ENCODE peak calls at places on chromosomes 1 and 21, in nine cellular contexts. F is NCI-H446 treated with DMSO at 0.1 percent for 48 hours; C is epithelial cell of esophagus; M is A172; E is ELR; K is astrocyte of the cerebellum; G is stimulated activated CD4-positive, alpha-beta T cell treated with anti-CD3 and anti-CD28 coated beads, Interleukin-2, amount 100 ng/mL, for 48 hours; A is activated CD4-positive, alpha-beta T cell treated with anti-CD3 and anti-CD28 coated beads, Interleukin-2, amount 50 U/mL, for 24 hours; I is Daoy. X is an unnamed sample.

GRCh38 chr1:201241716-201242115 is 41.6 kb upstream of the PKP1 start:
- DNase-seq in F (no peak), C (no peak), M (no peak), E (no peak), K (no peak), G (no peak), A (no peak), I (no peak), X (no peak)

GRCh38 chr1:53550201-53550741 is 91.1 kb downstream of the DMRTB1 start:
- DNase-seq in F (no peak), C (peak; percentile 10), M (no peak), E (peak; percentile 53), K (no peak), G (no peak), A (no peak), I (no peak), X (no peak)

GRCh38 chr1:109040627-109041613 is 982 bp downstream of the WDR47 start:
- DNase-seq in F (no peak), C (peak; percentile 16), M (no peak), E (peak; percentile 56), K (no peak), G (no peak), A (no peak), I (peak; percentile 62), X (peak; percentile 60)

GRCh38 chr1:39490596-39491145 is 765 bp upstream of the BMP8A start:
- DNase-seq in F (no peak), C (peak; percentile 33), M (no peak), E (no peak), K (no peak), G (no peak), A (no peak), I (no peak), X (no peak)

GRCh38 chr1:48757363-48757762 is 19.3 kb downstream of the BEND5 start:
- DNase-seq in F (no peak), C (no peak), M (no peak), E (no peak), K (no peak), G (no peak), A (no peak), I (no peak), X (no peak)

GRCh38 chr1:19359357-19359756 is 47.2 kb downstream of the SLC66A1 start:
- DNase-seq in F (no peak), C (no peak), M (no peak), E (no peak), K (no peak), G (no peak), A (no peak), I (no peak), X (no peak)

GRCh38 chr1:113917400-113918082 is 11.6 kb upstream of the HIPK1 start:
- DNase-seq in F (no peak), C (peak; percentile 95), M (no peak), E (peak; percentile 82), K (no peak), G (no peak), A (no peak), I (no peak), X (no peak)

GRCh38 chr21:34885636-34886553 is 163.2 kb downstream of the RUNX1 start:
- DNase-seq in F (no peak), C (peak; percentile 17), M (peak; percentile 47), E (peak; percentile 54), K (no peak), G (no peak), A (no peak), I (peak; percentile 41), X (no peak)

GRCh38 chr1:95957748-95958147 is 723.7 kb downstream of the RWDD3 start:
- DNase-seq in F (no peak), C (no peak), M (no peak), E (no peak), K (no peak), G (no peak), A (no peak), I (no peak), X (no peak)

GRCh38 chr21:45450741-45451740 is 46.1 kb downstream of the COL18A1 start:
- DNase-seq in F (no peak), C (no peak), M (no peak), E (no peak), K (no peak), G (no peak), A (no peak), I (no peak), X (no peak)

GRCh38 chr1:32618673-32619221 is 31.6 kb downstream of the ZBTB8OS start:
- DNase-seq in F (no peak), C (peak; percentile 19), M (peak; percentile 4), E (peak; percentile 26), K (no peak), G (no peak), A (no peak), I (no peak), X (no peak)

GRCh38 chr1:214319930-214320329 is 39.0 kb downstream of the SMYD2 start:
- DNase-seq in F (no peak), C (no peak), M (no peak), E (peak; percentile 27), K (no peak), G (no peak), A (no peak), I (no peak), X (no peak)

GRCh38 chr21:45448810-45449657 is 44.1 kb downstream of the COL18A1 start:
- DNase-seq in F (no peak), C (no peak), M (no peak), E (no peak), K (no peak), G (no peak), A (no peak), I (no peak), X (no peak)

GRCh38 chr1:212271234-212271633 is 14.0 kb upstream of the PPP2R5A start:
- DNase-seq in F (no peak), C (no peak), M (no peak), E (no peak), K (no peak), G (no peak), A (no peak), I (no peak), X (no peak)

GRCh38 chr21:16082038-16082816 is 352.4 kb downstream of the USP25 start:
- DNase-seq in F (peak; percentile 45), C (peak; percentile 16), M (peak; percentile 33), E (peak; percentile 68), K (no peak), G (no peak), A (no peak), I (no peak), X (peak; percentile 29)

GRCh38 chr1:109815809-109816791 is 52.4 kb upstream of the EPS8L3 start:
- DNase-seq in F (no peak), C (no peak), M (no peak), E (no peak), K (no peak), G (no peak), A (no peak), I (no peak), X (no peak)

GRCh38 chr1:3170566-3171453 is 101.8 kb downstream of the PRDM16 start:
- DNase-seq in F (peak; percentile 28), C (no peak), M (no peak), E (no peak), K (no peak), G (no peak), A (no peak), I (peak; percentile 59), X (peak; percentile 53)

GRCh38 chr1:95308276-95308675 is 74.3 kb downstream of the RWDD3 start:
- DNase-seq in F (no peak), C (no peak), M (no peak), E (no peak), K (no peak), G (no peak), A (no peak), I (no peak), X (no peak)

GRCh38 chr1:91076834-91077233 is 55.0 kb upstream of the ZNF644 start:
- DNase-seq in F (no peak), C (no peak), M (no peak), E (no peak), K (no peak), G (no peak), A (no peak), I (no peak), X (no peak)

GRCh38 chr1:23423415-23424170 is 955 bp downstream of the TCEA3 start:
- DNase-seq in F (no peak), C (no peak), M (no peak), E (no peak), K (no peak), G (peak; percentile 14), A (no peak), I (no peak), X (no peak)

GRCh38 chr1:36384542-36385409 is 948 bp downstream of the STK40 start:
- DNase-seq in F (no peak), C (peak; percentile 66), M (peak; percentile 38), E (peak; percentile 51), K (no peak), G (no peak), A (no peak), I (peak; percentile 55), X (no peak)

GRCh38 chr1:201769966-201770365 is 59.0 kb upstream of the IPO9 start:
- DNase-seq in F (peak; percentile 88), C (no peak), M (peak; percentile 42), E (no peak), K (peak; percentile 81), G (no peak), A (no peak), I (peak; percentile 71), X (no peak)

GRCh38 chr1:227940791-227941241 is 6.9 kb downstream of the WNT9A start:
- DNase-seq in F (no peak), C (no peak), M (no peak), E (no peak), K (no peak), G (no peak), A (no peak), I (no peak), X (no peak)

GRCh38 chr1:193432979-193433587 is 246.7 kb upstream of the B3GALT2 start:
- DNase-seq in F (no peak), C (no peak), M (no peak), E (no peak), K (no peak), G (no peak), A (no peak), I (no peak), X (no peak)

GRCh38 chr1:211352985-211353515 is 26.4 kb downstream of the TRAF5 start:
- DNase-seq in F (no peak), C (peak; percentile 58), M (peak; percentile 22), E (peak; percentile 65), K (no peak), G (peak; percentile 51), A (peak; percentile 52), I (peak; percentile 26), X (no peak)

GRCh38 chr1:91455334-91455733 is 45.3 kb upstream of the CDC7 start:
- DNase-seq in F (no peak), C (no peak), M (no peak), E (no peak), K (no peak), G (no peak), A (no peak), I (no peak), X (no peak)

GRCh38 chr1:109272021-109272799 is 10.7 kb downstream of the PSRC1 start:
- DNase-seq in F (no peak), C (no peak), M (no peak), E (no peak), K (no peak), G (no peak), A (no peak), I (no peak), X (no peak)

GRCh38 chr1:170967042-170967910 is 31.9 kb downstream of the MROH9 start:
- DNase-seq in F (no peak), C (peak; percentile 57), M (peak; percentile 61), E (peak; percentile 59), K (peak; percentile 32), G (no peak), A (no peak), I (peak; percentile 3), X (peak; percentile 22)

GRCh38 chr1:155307247-155307740 is 1.4 kb upstream of the FDPS start:
- DNase-seq in F (no peak), C (peak; percentile 33), M (peak; percentile 55), E (peak; percentile 79), K (no peak), G (no peak), A (no peak), I (peak; percentile 44), X (peak; percentile 69)

GRCh38 chr1:14598007-14598497 is 433 bp upstream of the KAZN start:
- DNase-seq in F (no peak), C (no peak), M (no peak), E (no peak), K (no peak), G (no peak), A (no peak), I (peak; percentile 33), X (peak; percentile 7)

GRCh38 chr1:110953031-110953430 is 10.7 kb downstream of the LRIF1 start:
- DNase-seq in F (no peak), C (no peak), M (no peak), E (no peak), K (no peak), G (no peak), A (no peak), I (no peak), X (no peak)